ENCODE peak calls at places on chromosomes 3 and 15, in eight cellular contexts. One of them, this sample, is unnamed.

GRCh38 chr3:16359331-16359730 is 94.3 kb downstream of the OXNAD1 start:
- DNase-seq in Daoy: no peak
- DNase-seq in HL-60: peak; percentile 15
- DNase-seq in adrenal gland: no peak
- DNase-seq in HCEC 1CT: no peak
- DNase-seq in stomach: no peak
- DNase-seq in ecto neural progenitor cell: no peak
- DNase-seq in NCI-H1092: no peak
- DNase-seq in this sample: no peak

GRCh38 chr3:42667523-42668402 is 14.3 kb downstream of the ZBTB47 start:
- DNase-seq in Daoy: no peak
- DNase-seq in HL-60: no peak
- DNase-seq in adrenal gland: no peak
- DNase-seq in HCEC 1CT: no peak
- DNase-seq in stomach: no peak
- DNase-seq in ecto neural progenitor cell: no peak
- DNase-seq in NCI-H1092: peak; percentile 51
- DNase-seq in this sample: no peak

GRCh38 chr3:40871411-40871810 is 327.9 kb upstream of the CTNNB1 start:
- DNase-seq in Daoy: no peak
- DNase-seq in HL-60: no peak
- DNase-seq in adrenal gland: no peak
- DNase-seq in HCEC 1CT: no peak
- DNase-seq in stomach: no peak
- DNase-seq in ecto neural progenitor cell: no peak
- DNase-seq in NCI-H1092: no peak
- DNase-seq in this sample: no peak

GRCh38 chr3:147008458-147008857 is 397.9 kb downstream of the ZIC4 start:
- DNase-seq in Daoy: no peak
- DNase-seq in HL-60: no peak
- DNase-seq in adrenal gland: no peak
- DNase-seq in HCEC 1CT: no peak
- DNase-seq in stomach: no peak
- DNase-seq in ecto neural progenitor cell: no peak
- DNase-seq in NCI-H1092: no peak
- DNase-seq in this sample: no peak

GRCh38 chr3:152444029-152444641 is 175.4 kb downstream of the MBNL1 start:
- DNase-seq in Daoy: peak; percentile 19
- DNase-seq in HL-60: no peak
- DNase-seq in adrenal gland: no peak
- DNase-seq in HCEC 1CT: peak; percentile 74
- DNase-seq in stomach: no peak
- DNase-seq in ecto neural progenitor cell: no peak
- DNase-seq in NCI-H1092: no peak
- DNase-seq in this sample: peak; percentile 74

GRCh38 chr3:182789371-182789770 is 3.9 kb upstream of the ATP11B start:
- DNase-seq in Daoy: no peak
- DNase-seq in HL-60: no peak
- DNase-seq in adrenal gland: no peak
- DNase-seq in HCEC 1CT: peak; percentile 4
- DNase-seq in stomach: no peak
- DNase-seq in ecto neural progenitor cell: no peak
- DNase-seq in NCI-H1092: no peak
- DNase-seq in this sample: no peak

GRCh38 chr15:55775316-55775715 is 32.4 kb upstream of the PRTG start:
- DNase-seq in Daoy: no peak
- DNase-seq in HL-60: no peak
- DNase-seq in adrenal gland: no peak
- DNase-seq in HCEC 1CT: no peak
- DNase-seq in stomach: no peak
- DNase-seq in ecto neural progenitor cell: peak; percentile 72
- DNase-seq in NCI-H1092: no peak
- DNase-seq in this sample: no peak

GRCh38 chr3:9970020-9970652 is 16.5 kb downstream of the EMC3 start:
- DNase-seq in Daoy: peak; percentile 29
- DNase-seq in HL-60: no peak
- DNase-seq in adrenal gland: no peak
- DNase-seq in HCEC 1CT: peak; percentile 84
- DNase-seq in stomach: no peak
- DNase-seq in ecto neural progenitor cell: no peak
- DNase-seq in NCI-H1092: no peak
- DNase-seq in this sample: no peak

GRCh38 chr3:185823280-185824044 is 1.4 kb downstream of the IGF2BP2 start:
- DNase-seq in Daoy: peak; percentile 66
- DNase-seq in HL-60: no peak
- DNase-seq in adrenal gland: peak; percentile 61
- DNase-seq in HCEC 1CT: peak; percentile 54
- DNase-seq in stomach: peak; percentile 59
- DNase-seq in ecto neural progenitor cell: peak; percentile 72
- DNase-seq in NCI-H1092: no peak
- DNase-seq in this sample: no peak

GRCh38 chr15:36449084-36449661 is 130.3 kb upstream of the CDIN1 start:
- DNase-seq in Daoy: peak; percentile 14
- DNase-seq in HL-60: no peak
- DNase-seq in adrenal gland: no peak
- DNase-seq in HCEC 1CT: peak; percentile 67
- DNase-seq in stomach: no peak
- DNase-seq in ecto neural progenitor cell: peak; percentile 62
- DNase-seq in NCI-H1092: no peak
- DNase-seq in this sample: no peak

GRCh38 chr15:77565516-77565915 is 67.2 kb downstream of the LINGO1 start:
- DNase-seq in Daoy: no peak
- DNase-seq in HL-60: no peak
- DNase-seq in adrenal gland: no peak
- DNase-seq in HCEC 1CT: no peak
- DNase-seq in stomach: no peak
- DNase-seq in ecto neural progenitor cell: no peak
- DNase-seq in NCI-H1092: no peak
- DNase-seq in this sample: no peak

GRCh38 chr3:94305835-94306685 is 243.2 kb downstream of the NSUN3 start:
- DNase-seq in Daoy: no peak
- DNase-seq in HL-60: no peak
- DNase-seq in adrenal gland: no peak
- DNase-seq in HCEC 1CT: no peak
- DNase-seq in stomach: no peak
- DNase-seq in ecto neural progenitor cell: peak; percentile 48
- DNase-seq in NCI-H1092: no peak
- DNase-seq in this sample: no peak

GRCh38 chr3:65604863-65605526 is 433.7 kb downstream of the MAGI1 start:
- DNase-seq in Daoy: no peak
- DNase-seq in HL-60: no peak
- DNase-seq in adrenal gland: no peak
- DNase-seq in HCEC 1CT: peak; percentile 51
- DNase-seq in stomach: no peak
- DNase-seq in ecto neural progenitor cell: no peak
- DNase-seq in NCI-H1092: no peak
- DNase-seq in this sample: no peak

GRCh38 chr3:43760951-43761350 is 70.2 kb downstream of the ABHD5 start:
- DNase-seq in Daoy: no peak
- DNase-seq in HL-60: no peak
- DNase-seq in adrenal gland: no peak
- DNase-seq in HCEC 1CT: no peak
- DNase-seq in stomach: no peak
- DNase-seq in ecto neural progenitor cell: no peak
- DNase-seq in NCI-H1092: no peak
- DNase-seq in this sample: no peak

GRCh38 chr15:31435891-31436628 is 109.4 kb downstream of the KLF13 start:
- DNase-seq in Daoy: no peak
- DNase-seq in HL-60: no peak
- DNase-seq in adrenal gland: no peak
- DNase-seq in HCEC 1CT: no peak
- DNase-seq in stomach: no peak
- DNase-seq in ecto neural progenitor cell: no peak
- DNase-seq in NCI-H1092: no peak
- DNase-seq in this sample: no peak

GRCh38 chr15:92521624-92522008 is 127.9 kb downstream of the ST8SIA2 start:
- DNase-seq in Daoy: peak; percentile 75
- DNase-seq in HL-60: peak; percentile 22
- DNase-seq in adrenal gland: peak; percentile 76
- DNase-seq in HCEC 1CT: peak; percentile 2
- DNase-seq in stomach: peak; percentile 85
- DNase-seq in ecto neural progenitor cell: peak; percentile 67
- DNase-seq in NCI-H1092: peak; percentile 69
- DNase-seq in this sample: peak; percentile 70

GRCh38 chr3:125194849-125195601 is 17.5 kb downstream of the SLC12A8 start:
- DNase-seq in Daoy: peak; percentile 40
- DNase-seq in HL-60: no peak
- DNase-seq in adrenal gland: no peak
- DNase-seq in HCEC 1CT: peak; percentile 37
- DNase-seq in stomach: no peak
- DNase-seq in ecto neural progenitor cell: no peak
- DNase-seq in NCI-H1092: no peak
- DNase-seq in this sample: no peak

GRCh38 chr3:79368403-79368802 is 399.4 kb downstream of the ROBO1 start:
- DNase-seq in Daoy: peak; percentile 42
- DNase-seq in HL-60: no peak
- DNase-seq in adrenal gland: no peak
- DNase-seq in HCEC 1CT: no peak
- DNase-seq in stomach: no peak
- DNase-seq in ecto neural progenitor cell: no peak
- DNase-seq in NCI-H1092: no peak
- DNase-seq in this sample: no peak

GRCh38 chr3:71930056-71930991 is 145.4 kb upstream of the PROK2 start:
- DNase-seq in Daoy: peak; percentile 13
- DNase-seq in HL-60: no peak
- DNase-seq in adrenal gland: peak; percentile 39
- DNase-seq in HCEC 1CT: peak; percentile 80
- DNase-seq in stomach: no peak
- DNase-seq in ecto neural progenitor cell: peak; percentile 54
- DNase-seq in NCI-H1092: no peak
- DNase-seq in this sample: peak; percentile 50

GRCh38 chr3:101842245-101842934 is 6.9 kb upstream of the NFKBIZ start:
- DNase-seq in Daoy: peak; percentile 58
- DNase-seq in HL-60: no peak
- DNase-seq in adrenal gland: no peak
- DNase-seq in HCEC 1CT: no peak
- DNase-seq in stomach: no peak
- DNase-seq in ecto neural progenitor cell: no peak
- DNase-seq in NCI-H1092: no peak
- DNase-seq in this sample: no peak

This sample was measured in putamen.